ENCODE peak calls at places on chromosomes 13 and 19, in eight cellular contexts. One of them, this sample, is unnamed.

GRCh38 chr19:5070922-5071321 is 102.0 kb downstream of the KDM4B start:
- DNase-seq in MCF 10A: no peak
- DNase-seq in epithelial cell of esophagus: no peak
- DNase-seq in IMR-90: no peak
- DNase-seq in AG09309: no peak
- DNase-seq in body of pancreas: no peak
- DNase-seq in WTC11: no peak
- DNase-seq in neural crest cell: no peak
- DNase-seq in this sample: no peak

GRCh38 chr13:29423050-29423449 is 172.4 kb downstream of the SLC7A1 start:
- DNase-seq in MCF 10A: no peak
- DNase-seq in epithelial cell of esophagus: no peak
- DNase-seq in IMR-90: no peak
- DNase-seq in AG09309: no peak
- DNase-seq in body of pancreas: no peak
- DNase-seq in WTC11: no peak
- DNase-seq in neural crest cell: no peak
- DNase-seq in this sample: no peak

GRCh38 chr13:72694314-72694713 is 33.1 kb downstream of the MZT1 start:
- DNase-seq in MCF 10A: no peak
- DNase-seq in epithelial cell of esophagus: no peak
- DNase-seq in IMR-90: no peak
- DNase-seq in AG09309: no peak
- DNase-seq in body of pancreas: no peak
- DNase-seq in WTC11: no peak
- DNase-seq in neural crest cell: no peak
- DNase-seq in this sample: no peak

GRCh38 chr19:52584686-52585085 is 14.6 kb downstream of the ZNF701 start:
- DNase-seq in MCF 10A: no peak
- DNase-seq in epithelial cell of esophagus: no peak
- DNase-seq in IMR-90: no peak
- DNase-seq in AG09309: no peak
- DNase-seq in body of pancreas: no peak
- DNase-seq in WTC11: peak
- DNase-seq in neural crest cell: no peak
- DNase-seq in this sample: no peak

GRCh38 chr19:6551607-6552450 is 21.0 kb downstream of the TNFSF9 start:
- DNase-seq in MCF 10A: no peak
- DNase-seq in epithelial cell of esophagus: no peak
- DNase-seq in IMR-90: no peak
- DNase-seq in AG09309: no peak
- DNase-seq in body of pancreas: no peak
- DNase-seq in WTC11: peak
- DNase-seq in neural crest cell: peak
- DNase-seq in this sample: peak

GRCh38 chr13:110610955-110611595 is 4.3 kb upstream of the NAXD start:
- DNase-seq in MCF 10A: no peak
- DNase-seq in epithelial cell of esophagus: no peak
- DNase-seq in IMR-90: peak
- DNase-seq in AG09309: peak
- DNase-seq in body of pancreas: no peak
- DNase-seq in WTC11: no peak
- DNase-seq in neural crest cell: no peak
- DNase-seq in this sample: peak

GRCh38 chr13:93244141-93244917 is 17.7 kb downstream of the GPC6 start:
- DNase-seq in MCF 10A: peak
- DNase-seq in epithelial cell of esophagus: peak
- DNase-seq in IMR-90: peak
- DNase-seq in AG09309: no peak
- DNase-seq in body of pancreas: no peak
- DNase-seq in WTC11: no peak
- DNase-seq in neural crest cell: no peak
- DNase-seq in this sample: no peak

GRCh38 chr13:46726347-46726746 is 70.6 kb downstream of the ESD start:
- DNase-seq in MCF 10A: no peak
- DNase-seq in epithelial cell of esophagus: no peak
- DNase-seq in IMR-90: no peak
- DNase-seq in AG09309: no peak
- DNase-seq in body of pancreas: no peak
- DNase-seq in WTC11: no peak
- DNase-seq in neural crest cell: no peak
- DNase-seq in this sample: peak

GRCh38 chr19:19943848-19944582 is 43.3 kb downstream of the ZNF93 start:
- DNase-seq in MCF 10A: no peak
- DNase-seq in epithelial cell of esophagus: no peak
- DNase-seq in IMR-90: no peak
- DNase-seq in AG09309: no peak
- DNase-seq in body of pancreas: no peak
- DNase-seq in WTC11: no peak
- DNase-seq in neural crest cell: no peak
- DNase-seq in this sample: no peak

GRCh38 chr19:35655600-35655999 is 7.5 kb downstream of the COX6B1 start:
- DNase-seq in MCF 10A: no peak
- DNase-seq in epithelial cell of esophagus: no peak
- DNase-seq in IMR-90: no peak
- DNase-seq in AG09309: no peak
- DNase-seq in body of pancreas: no peak
- DNase-seq in WTC11: no peak
- DNase-seq in neural crest cell: no peak
- DNase-seq in this sample: no peak
- TF ChIP-seq CTCF in MCF 10A: no peak
- TF ChIP-seq CTCF in epithelial cell of esophagus: no peak
- TF ChIP-seq CTCF in IMR-90: no peak
- TF ChIP-seq CTCF in AG09309: no peak
- TF ChIP-seq CTCF in body of pancreas: no peak
- TF ChIP-seq CTCF in WTC11: no peak
- TF ChIP-seq CTCF in neural crest cell: no peak
- TF ChIP-seq CTCF in this sample: no peak

GRCh38 chr13:20334309-20334708 is 102.2 kb upstream of the GJB6 start:
- DNase-seq in MCF 10A: no peak
- DNase-seq in epithelial cell of esophagus: no peak
- DNase-seq in IMR-90: no peak
- DNase-seq in AG09309: no peak
- DNase-seq in body of pancreas: no peak
- DNase-seq in WTC11: no peak
- DNase-seq in neural crest cell: no peak
- DNase-seq in this sample: no peak

GRCh38 chr13:20331949-20332348 is 99.8 kb upstream of the GJB6 start:
- DNase-seq in MCF 10A: no peak
- DNase-seq in epithelial cell of esophagus: no peak
- DNase-seq in IMR-90: no peak
- DNase-seq in AG09309: no peak
- DNase-seq in body of pancreas: no peak
- DNase-seq in WTC11: no peak
- DNase-seq in neural crest cell: no peak
- DNase-seq in this sample: no peak

GRCh38 chr13:20331419-20331818 is 99.3 kb upstream of the GJB6 start:
- DNase-seq in MCF 10A: no peak
- DNase-seq in epithelial cell of esophagus: no peak
- DNase-seq in IMR-90: no peak
- DNase-seq in AG09309: no peak
- DNase-seq in body of pancreas: no peak
- DNase-seq in WTC11: no peak
- DNase-seq in neural crest cell: no peak
- DNase-seq in this sample: no peak

GRCh38 chr13:20336761-20337160 is 104.6 kb upstream of the GJB6 start:
- DNase-seq in MCF 10A: no peak
- DNase-seq in epithelial cell of esophagus: no peak
- DNase-seq in IMR-90: no peak
- DNase-seq in AG09309: no peak
- DNase-seq in body of pancreas: no peak
- DNase-seq in WTC11: no peak
- DNase-seq in neural crest cell: no peak
- DNase-seq in this sample: no peak

GRCh38 chr13:20332361-20333096 is 100.4 kb upstream of the GJB6 start:
- DNase-seq in MCF 10A: peak
- DNase-seq in epithelial cell of esophagus: peak
- DNase-seq in IMR-90: no peak
- DNase-seq in AG09309: peak
- DNase-seq in body of pancreas: no peak
- DNase-seq in WTC11: no peak
- DNase-seq in neural crest cell: no peak
- DNase-seq in this sample: no peak
- TF ChIP-seq CTCF in MCF 10A: no peak
- TF ChIP-seq CTCF in epithelial cell of esophagus: no peak
- TF ChIP-seq CTCF in IMR-90: no peak
- TF ChIP-seq CTCF in AG09309: no peak
- TF ChIP-seq CTCF in body of pancreas: no peak
- TF ChIP-seq CTCF in WTC11: no peak
- TF ChIP-seq CTCF in neural crest cell: no peak
- TF ChIP-seq CTCF in this sample: no peak

DNA sequence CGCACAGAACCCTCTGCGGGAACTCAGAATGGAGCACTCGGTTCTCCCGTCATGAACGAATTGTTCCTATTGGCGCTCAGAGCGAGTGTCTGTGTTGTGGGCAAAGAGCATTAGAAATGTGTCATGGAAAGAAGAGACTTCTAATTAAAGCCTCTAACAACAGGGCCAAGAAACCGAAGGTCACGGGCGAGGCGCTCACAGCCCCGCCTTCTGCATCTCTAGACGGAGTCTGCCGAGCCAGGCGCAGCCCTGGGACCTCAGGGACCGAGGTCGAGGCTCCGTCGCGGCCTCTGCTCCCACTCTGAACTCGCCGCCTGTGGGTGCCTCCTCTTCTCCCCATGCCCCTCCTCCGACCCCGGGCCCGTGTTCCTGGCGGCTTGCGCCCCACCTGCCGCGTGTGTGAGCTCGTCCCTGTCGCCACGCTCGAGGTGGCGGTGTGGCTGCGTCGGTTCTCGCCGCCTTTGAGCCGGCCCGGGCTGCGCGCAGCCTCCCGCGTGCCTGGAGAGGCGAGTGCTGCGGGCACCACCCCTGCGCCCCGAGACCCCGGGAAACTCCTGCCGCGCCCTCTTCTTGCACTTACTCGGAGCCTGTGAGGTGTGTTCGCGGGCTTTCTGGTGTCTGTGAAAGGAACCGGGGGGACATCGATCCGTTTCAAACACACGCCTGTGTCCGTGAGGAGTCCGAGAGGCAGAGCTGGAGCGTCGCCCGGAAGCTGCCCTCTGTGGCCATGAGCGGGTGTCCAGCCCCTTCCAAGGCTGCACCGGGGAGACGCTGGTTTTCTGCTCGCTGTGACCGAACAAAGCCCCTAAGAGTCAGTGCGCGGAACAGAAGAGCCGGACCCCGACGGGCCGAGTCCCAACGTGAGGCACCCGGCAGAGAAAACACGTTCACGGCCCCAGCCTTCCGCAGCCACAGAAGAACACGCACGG is 45.4 kb upstream of the SPACA7 start:
- DNase-seq in MCF 10A: no peak
- DNase-seq in epithelial cell of esophagus: no peak
- DNase-seq in IMR-90: no peak
- DNase-seq in AG09309: no peak
- DNase-seq in body of pancreas: no peak
- DNase-seq in WTC11: no peak
- DNase-seq in neural crest cell: no peak
- DNase-seq in this sample: no peak
- TF ChIP-seq CTCF in MCF 10A: no peak
- TF ChIP-seq CTCF in epithelial cell of esophagus: no peak
- TF ChIP-seq CTCF in IMR-90: no peak
- TF ChIP-seq CTCF in AG09309: no peak
- TF ChIP-seq CTCF in body of pancreas: no peak
- TF ChIP-seq CTCF in WTC11: no peak
- TF ChIP-seq CTCF in neural crest cell: no peak
- TF ChIP-seq CTCF in this sample: no peak

DNA sequence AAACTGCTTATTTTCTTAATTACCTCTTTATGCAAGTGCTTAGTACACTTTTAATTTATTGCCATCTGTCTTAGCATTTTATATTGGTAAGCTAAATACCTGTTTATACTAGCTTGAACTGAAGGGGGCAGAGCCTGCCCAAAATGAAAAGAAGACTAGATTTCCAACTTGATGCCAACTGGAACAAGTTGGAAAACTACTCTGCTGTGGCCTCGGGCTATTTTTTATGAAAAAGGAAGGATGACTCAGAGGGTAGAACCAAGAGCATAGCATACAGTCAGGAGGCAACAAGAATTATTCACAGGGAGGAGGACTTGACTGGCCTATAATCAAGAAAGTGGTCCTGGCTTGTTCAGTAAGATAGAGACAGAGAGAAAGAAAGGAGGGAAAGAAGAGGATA is 150.3 kb downstream of the NDFIP2 start:
- DNase-seq in MCF 10A: peak
- DNase-seq in epithelial cell of esophagus: peak
- DNase-seq in IMR-90: peak
- DNase-seq in AG09309: peak
- DNase-seq in body of pancreas: peak
- DNase-seq in WTC11: no peak
- DNase-seq in neural crest cell: no peak
- DNase-seq in this sample: no peak
- TF ChIP-seq CTCF in MCF 10A: peak
- TF ChIP-seq CTCF in epithelial cell of esophagus: peak
- TF ChIP-seq CTCF in IMR-90: peak
- TF ChIP-seq CTCF in AG09309: peak
- TF ChIP-seq CTCF in body of pancreas: no peak
- TF ChIP-seq CTCF in WTC11: no peak
- TF ChIP-seq CTCF in neural crest cell: peak
- TF ChIP-seq CTCF in this sample: no peak

GRCh38 chr19:33362508-33363228 is 10.8 kb upstream of the CEBPG start:
- DNase-seq in MCF 10A: no peak
- DNase-seq in epithelial cell of esophagus: no peak
- DNase-seq in IMR-90: no peak
- DNase-seq in AG09309: no peak
- DNase-seq in body of pancreas: no peak
- DNase-seq in WTC11: no peak
- DNase-seq in neural crest cell: no peak
- DNase-seq in this sample: no peak
- TF ChIP-seq CTCF in MCF 10A: no peak
- TF ChIP-seq CTCF in epithelial cell of esophagus: no peak
- TF ChIP-seq CTCF in IMR-90: no peak
- TF ChIP-seq CTCF in AG09309: no peak
- TF ChIP-seq CTCF in body of pancreas: no peak
- TF ChIP-seq CTCF in WTC11: no peak
- TF ChIP-seq CTCF in neural crest cell: no peak
- TF ChIP-seq CTCF in this sample: no peak

GRCh38 chr19:38044267-38045111 is 137.5 kb downstream of the SIPA1L3 start:
- DNase-seq in MCF 10A: peak
- DNase-seq in epithelial cell of esophagus: peak
- DNase-seq in IMR-90: peak
- DNase-seq in AG09309: no peak
- DNase-seq in body of pancreas: no peak
- DNase-seq in WTC11: no peak
- DNase-seq in neural crest cell: no peak
- DNase-seq in this sample: peak
- TF ChIP-seq CTCF in MCF 10A: no peak
- TF ChIP-seq CTCF in epithelial cell of esophagus: no peak
- TF ChIP-seq CTCF in IMR-90: peak
- TF ChIP-seq CTCF in AG09309: peak
- TF ChIP-seq CTCF in body of pancreas: no peak
- TF ChIP-seq CTCF in WTC11: no peak
- TF ChIP-seq CTCF in neural crest cell: no peak
- TF ChIP-seq CTCF in this sample: no peak

GRCh38 chr13:27712421-27712820 is 79.9 kb upstream of the GSX1 start:
- DNase-seq in MCF 10A: peak
- DNase-seq in epithelial cell of esophagus: peak
- DNase-seq in IMR-90: no peak
- DNase-seq in AG09309: no peak
- DNase-seq in body of pancreas: peak
- DNase-seq in WTC11: no peak
- DNase-seq in neural crest cell: no peak
- DNase-seq in this sample: peak
- TF ChIP-seq CTCF in MCF 10A: no peak
- TF ChIP-seq CTCF in epithelial cell of esophagus: peak
- TF ChIP-seq CTCF in IMR-90: peak
- TF ChIP-seq CTCF in AG09309: peak
- TF ChIP-seq CTCF in body of pancreas: no peak
- TF ChIP-seq CTCF in WTC11: no peak
- TF ChIP-seq CTCF in neural crest cell: peak
- TF ChIP-seq CTCF in this sample: no peak